ENCODE peak calls at places on chromosome 16, in four cellular contexts. One of them, this sample, is unnamed.

GRCh38 chr16:3536851-3537250 is 36.0 kb downstream of the CLUAP1 start:
- DNase-seq in neural crest cell: no peak
- DNase-seq in AG08395: peak; percentile 33
- DNase-seq in activated T-helper 1 cell treated with anti-CD3 and anti-CD28 coated beads, Interleukin-12 subunit alpha, Interleukin-12 subunit beta, Interleukin-2, Interleukin-4 antibody, amounts not matched to agents 30 ng/mL and 10 ng/mL and 1 ng/mL, durations not matched to agents 14 hours and 24 hours and 36 hours: no peak
- DNase-seq in this sample: no peak

GRCh38 chr16:14652726-14653125 is 20.0 kb downstream of the BFAR start:
- DNase-seq in neural crest cell: no peak
- DNase-seq in AG08395: no peak
- DNase-seq in activated T-helper 1 cell treated with anti-CD3 and anti-CD28 coated beads, Interleukin-12 subunit alpha, Interleukin-12 subunit beta, Interleukin-2, Interleukin-4 antibody, amounts not matched to agents 30 ng/mL and 10 ng/mL and 1 ng/mL, durations not matched to agents 14 hours and 24 hours and 36 hours: no peak
- DNase-seq in this sample: no peak

GRCh38 chr16:54506691-54507090 is 220.1 kb upstream of the IRX3 start:
- DNase-seq in neural crest cell: no peak
- DNase-seq in AG08395: no peak
- DNase-seq in activated T-helper 1 cell treated with anti-CD3 and anti-CD28 coated beads, Interleukin-12 subunit alpha, Interleukin-12 subunit beta, Interleukin-2, Interleukin-4 antibody, amounts not matched to agents 30 ng/mL and 10 ng/mL and 1 ng/mL, durations not matched to agents 14 hours and 24 hours and 36 hours: no peak
- DNase-seq in this sample: peak; percentile 27

GRCh38 chr16:87669672-87670071 is 67.4 kb downstream of the JPH3 start:
- DNase-seq in neural crest cell: no peak
- DNase-seq in AG08395: no peak
- DNase-seq in activated T-helper 1 cell treated with anti-CD3 and anti-CD28 coated beads, Interleukin-12 subunit alpha, Interleukin-12 subunit beta, Interleukin-2, Interleukin-4 antibody, amounts not matched to agents 30 ng/mL and 10 ng/mL and 1 ng/mL, durations not matched to agents 14 hours and 24 hours and 36 hours: no peak
- DNase-seq in this sample: no peak

GRCh38 chr16:88287219-88287618 is 95.5 kb upstream of the ZNF469 start:
- DNase-seq in neural crest cell: no peak
- DNase-seq in AG08395: no peak
- DNase-seq in activated T-helper 1 cell treated with anti-CD3 and anti-CD28 coated beads, Interleukin-12 subunit alpha, Interleukin-12 subunit beta, Interleukin-2, Interleukin-4 antibody, amounts not matched to agents 30 ng/mL and 10 ng/mL and 1 ng/mL, durations not matched to agents 14 hours and 24 hours and 36 hours: no peak
- DNase-seq in this sample: no peak

GRCh38 chr16:74288065-74288464 is 8.5 kb upstream of the PSMD7 start:
- DNase-seq in neural crest cell: no peak
- DNase-seq in AG08395: no peak
- DNase-seq in activated T-helper 1 cell treated with anti-CD3 and anti-CD28 coated beads, Interleukin-12 subunit alpha, Interleukin-12 subunit beta, Interleukin-2, Interleukin-4 antibody, amounts not matched to agents 30 ng/mL and 10 ng/mL and 1 ng/mL, durations not matched to agents 14 hours and 24 hours and 36 hours: no peak
- DNase-seq in this sample: no peak

GRCh38 chr16:69476920-69477418 is 52.5 kb downstream of the CYB5B start:
- DNase-seq in neural crest cell: no peak
- DNase-seq in AG08395: peak; percentile 80
- DNase-seq in activated T-helper 1 cell treated with anti-CD3 and anti-CD28 coated beads, Interleukin-12 subunit alpha, Interleukin-12 subunit beta, Interleukin-2, Interleukin-4 antibody, amounts not matched to agents 30 ng/mL and 10 ng/mL and 1 ng/mL, durations not matched to agents 14 hours and 24 hours and 36 hours: no peak
- DNase-seq in this sample: no peak

GRCh38 chr16:71367243-71367976 is 8.9 kb downstream of the CALB2 start:
- DNase-seq in neural crest cell: peak; percentile 70
- DNase-seq in AG08395: peak; percentile 60
- DNase-seq in activated T-helper 1 cell treated with anti-CD3 and anti-CD28 coated beads, Interleukin-12 subunit alpha, Interleukin-12 subunit beta, Interleukin-2, Interleukin-4 antibody, amounts not matched to agents 30 ng/mL and 10 ng/mL and 1 ng/mL, durations not matched to agents 14 hours and 24 hours and 36 hours: no peak
- DNase-seq in this sample: peak; percentile 67

This sample was measured in SK-N-DZ.